ENCODE peak calls at places on chromosomes 1 and 21, in five cellular contexts. D is OCI-LY7, W is AG10803, Q is body of pancreas, S is brain microvascular endothelial cell. L is an unnamed sample.

GRCh38 chr1:200784576-200784975 is 45.9 kb downstream of the CAMSAP2 start:
- DNase-seq in Q (no peak), W (no peak), S (no peak), D (no peak), L (no peak)

GRCh38 chr1:1349256-1350012 is at the start of gene DVL1:
- DNase-seq in Q (peak; percentile 68), D (peak; percentile 80), W (peak; percentile 79), S (no peak), L (peak; percentile 70)

GRCh38 chr1:63327417-63328139 is 5.2 kb downstream of the FOXD3 start:
- DNase-seq in Q (peak; percentile 62), S (peak; percentile 52), W (peak; percentile 35), D (peak; percentile 64), L (peak; percentile 59)

GRCh38 chr1:87826639-87827345 is 498.1 kb downstream of the LMO4 start:
- DNase-seq in D (peak; percentile 75), S (peak; percentile 52), Q (no peak), W (peak; percentile 83), L (peak; percentile 90)

GRCh38 chr21:40620386-40621145 is 226.4 kb downstream of the DSCAM start:
- DNase-seq in S (no peak), D (no peak), W (no peak), Q (no peak), L (no peak)

GRCh38 chr1:22275626-22276395 is 132.9 kb upstream of the WNT4 start:
- DNase-seq in D (peak; percentile 29), W (peak; percentile 45), S (peak; percentile 60), Q (peak; percentile 61), L (peak; percentile 49)

GRCh38 chr1:228337711-228338520 is 68.7 kb downstream of the TRIM11 start:
- DNase-seq in W (no peak), D (no peak), Q (peak; percentile 5), S (no peak), L (no peak)

GRCh38 chr1:9143250-9143649 is 14.3 kb upstream of the GPR157 start:
- DNase-seq in W (peak; percentile 94), D (no peak), S (no peak), Q (no peak), L (peak; percentile 71)

GRCh38 chr21:14056771-14057191 is 154.0 kb downstream of the LIPI start:
- DNase-seq in D (no peak), S (no peak), W (no peak), Q (peak; percentile 10), L (no peak)

GRCh38 chr1:186091222-186091720 is 283.8 kb downstream of the TPR start:
- DNase-seq in W (no peak), D (no peak), Q (no peak), S (no peak), L (no peak)

GRCh38 chr1:245876586-245876985 is 630.5 kb downstream of the SMYD3 start:
- DNase-seq in D (no peak), Q (no peak), W (no peak), S (no peak), L (no peak)

GRCh38 chr1:1550591-1551432 is 10.4 kb upstream of the TMEM240 start:
- DNase-seq in S (peak; percentile 71), W (peak; percentile 61), D (no peak), Q (no peak), L (peak; percentile 80)

GRCh38 chr1:182608236-182608635 is 4.0 kb upstream of the RGS16 start:
- DNase-seq in S (no peak), W (no peak), D (no peak), Q (no peak), L (no peak)

GRCh38 chr1:182611326-182611725 is 7.1 kb upstream of the RGS16 start:
- DNase-seq in S (no peak), W (no peak), Q (no peak), D (no peak), L (no peak)

GRCh38 chr1:182608850-182609610 is 4.8 kb upstream of the RGS16 start:
- DNase-seq in W (peak; percentile 44), Q (no peak), S (peak; percentile 38), D (no peak), L (peak; percentile 49)

GRCh38 chr1:182611787-182612186 is 7.6 kb upstream of the RGS16 start:
- DNase-seq in Q (no peak), D (peak; percentile 79), W (no peak), S (no peak), L (no peak)

DNA sequence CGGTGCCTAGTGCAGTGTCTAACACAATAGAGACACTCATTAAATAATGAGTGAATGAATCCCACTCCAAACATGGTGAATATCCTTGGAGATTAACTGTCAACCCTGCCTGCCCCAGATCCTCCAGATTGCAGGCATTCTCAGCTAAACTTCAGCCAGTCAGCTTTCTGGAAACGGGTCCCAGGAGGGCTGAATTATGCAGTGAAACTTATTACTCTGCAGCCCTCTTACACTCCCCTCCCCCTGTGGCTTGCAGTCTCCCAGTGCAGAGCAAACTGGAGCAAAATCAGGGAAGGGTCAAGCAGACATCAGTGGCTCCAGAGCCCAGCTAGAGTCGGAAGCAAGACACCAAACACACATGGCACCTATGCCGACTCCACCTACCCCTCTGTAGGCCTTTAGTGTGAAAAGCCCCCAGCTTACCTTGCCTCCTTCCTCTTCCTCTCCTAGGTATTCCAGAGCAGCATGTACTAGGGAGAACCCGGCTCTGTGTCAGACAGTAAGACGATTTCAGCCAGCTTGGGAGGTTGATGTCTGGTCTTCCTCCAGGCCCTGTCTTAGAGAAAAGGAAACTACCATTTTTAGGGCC is 6.5 kb upstream of the RGS16 start:
- DNase-seq in D (no peak), Q (no peak), W (no peak), S (no peak), L (peak; percentile 25)
- H3K4me3 ChIP-seq in D (no peak overlapping the region), Q (no peak overlapping the region), W (no peak overlapping the region), S (no peak overlapping the region), L (no peak overlapping the region)

DNA sequence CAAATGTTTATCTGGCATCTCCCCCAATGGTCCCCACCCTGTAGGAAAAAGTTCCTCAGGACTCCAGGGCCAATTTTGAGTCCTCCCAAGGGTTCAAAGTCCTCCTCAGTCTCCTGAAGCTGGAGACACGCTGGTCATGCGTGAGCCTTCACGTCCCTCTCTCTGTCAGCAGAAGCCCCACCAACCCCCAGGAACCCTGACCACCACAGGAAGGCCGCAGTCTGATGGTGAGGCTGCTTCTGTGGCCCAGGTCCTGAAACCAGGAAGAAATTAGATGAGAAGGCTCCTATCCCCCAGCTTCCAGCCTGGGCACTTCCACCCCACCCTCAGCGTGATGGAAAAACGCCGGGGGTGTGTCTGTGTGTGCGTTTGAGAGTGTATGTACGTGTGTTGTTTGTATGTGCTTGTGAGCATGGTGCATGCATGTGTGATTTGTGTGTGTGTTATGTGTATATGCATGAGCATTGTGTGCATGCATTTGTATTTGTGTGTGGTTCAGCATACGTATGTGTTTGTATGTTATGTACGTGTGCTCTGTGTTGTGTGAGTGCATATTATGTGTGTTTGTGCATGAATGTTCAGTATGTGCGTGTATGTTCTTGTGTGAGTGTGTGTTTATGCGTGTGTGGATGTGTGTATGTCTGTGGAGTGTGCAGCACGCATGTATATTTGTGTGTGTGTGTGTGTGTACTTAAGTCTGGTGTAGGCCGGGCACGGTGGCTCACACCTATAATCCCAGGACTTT is 92.5 kb downstream of the SIK1 start:
- DNase-seq in Q (no peak), D (no peak), S (no peak), W (no peak), L (no peak)
- TF ChIP-seq CTCF in Q (no peak), D (no peak), S (no peak), W (no peak), L (no peak)

GRCh38 chr1:209430107-209430506 is 153.4 kb upstream of the CAMK1G start:
- DNase-seq in Q (no peak), W (no peak), S (no peak), D (no peak), L (no peak)
- H3K4me3 ChIP-seq in Q (no peak overlapping the region), W (no peak overlapping the region), S (no peak overlapping the region), D (no peak overlapping the region), L (no peak overlapping the region)

GRCh38 chr1:35573198-35573775 is at the start of gene TFAP2E:
- DNase-seq in S (no peak), D (no peak), W (no peak), Q (peak; percentile 57), L (peak; percentile 20)

GRCh38 chr1:35570589-35571137 is 2.5 kb upstream of the TFAP2E start:
- DNase-seq in W (no peak), Q (no peak), S (no peak), D (no peak), L (no peak)

GRCh38 chr1:35573776-35574654 is 901 bp downstream of the TFAP2E start:
- DNase-seq in D (no peak), W (no peak), S (no peak), Q (no peak), L (no peak)

GRCh38 chr1:35571263-35571662 is 1.9 kb upstream of the TFAP2E start:
- DNase-seq in S (no peak), W (no peak), Q (no peak), D (no peak), L (no peak)

DNA sequence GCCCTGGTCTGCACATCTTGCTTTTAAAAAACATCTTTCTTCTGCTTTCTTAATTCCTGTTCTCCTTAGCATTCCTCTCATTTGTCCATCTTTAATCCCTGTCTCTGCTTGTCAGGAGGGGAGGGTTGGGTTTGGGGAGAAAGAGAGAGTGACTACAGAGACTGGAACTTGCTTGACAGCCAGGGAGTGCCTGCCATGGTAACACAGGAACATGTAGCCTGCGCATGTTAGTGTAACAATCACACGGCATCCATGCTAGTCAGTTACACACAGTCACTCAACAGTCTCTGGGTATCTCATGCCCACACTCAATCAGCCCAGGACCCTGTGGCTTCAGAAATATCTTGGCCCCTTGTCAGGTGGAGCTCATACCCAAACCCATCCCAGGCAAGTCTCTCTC is 818 bp upstream of the TFAP2E start:
- DNase-seq in W (no peak), Q (no peak), S (no peak), D (no peak), L (no peak)
- TF ChIP-seq CTCF in W (no peak), Q (no peak), S (no peak), D (no peak), L (no peak)

GRCh38 chr1:67764674-67765073 is 68.6 kb downstream of the GNG12 start:
- DNase-seq in D (no peak), S (no peak), W (no peak), Q (no peak), L (no peak)
- H3K4me3 ChIP-seq in D (no peak overlapping the region), S (no peak overlapping the region), W (no peak overlapping the region), Q (no peak overlapping the region), L (no peak overlapping the region)

GRCh38 chr21:35215870-35216269 is 166.8 kb upstream of the RUNX1 start:
- DNase-seq in Q (no peak), D (no peak), S (no peak), W (no peak), L (no peak)
- TF ChIP-seq CTCF in Q (no peak), D (no peak), S (no peak), W (no peak), L (no peak)

L was measured in fibroblast of mammary gland.